ENCODE peak calls at places on chromosome 22, in seven cellular contexts. U, V, M, Q, R, T and W are unnamed samples.

GRCh38 chr22:32665676-32666075 is 135.8 kb upstream of the TIMP3 start:
- DNase-seq in M (no peak), T (peak), U (no peak), Q (no peak), V (no peak), R (no peak), W (no peak)

GRCh38 chr22:35921777-35922176 is 106.8 kb downstream of the RBFOX2 start:
- DNase-seq in R (peak), M (peak), V (peak), U (no peak), T (peak), Q (no peak), W (no peak)

GRCh38 chr22:33573479-33573878 is 346.8 kb downstream of the LARGE1 start:
- DNase-seq in R (no peak), T (no peak), V (no peak), U (no peak), M (no peak), Q (no peak), W (no peak)

GRCh38 chr22:28279888-28280287 is 360.8 kb upstream of the PITPNB start:
- DNase-seq in R (no peak), M (no peak), Q (no peak), V (no peak), U (no peak), T (no peak), W (no peak)

GRCh38 chr22:26172389-26172990 is 3.2 kb downstream of the SEZ6L start:
- DNase-seq in T (peak), R (no peak), V (peak), U (no peak), M (peak), Q (no peak), W (peak)

GRCh38 chr22:32542332-32543019 is 67.9 kb downstream of the FBXO7 start:
- DNase-seq in Q (no peak), U (peak), T (no peak), R (no peak), M (no peak), V (no peak), W (no peak)

GRCh38 chr22:40345801-40346177 is 511 bp upstream of the ADSL start:
- DNase-seq in V (no peak), T (peak), R (peak), U (no peak), Q (peak), M (peak), W (peak)

GRCh38 chr22:37127350-37127878 is 17.9 kb upstream of the TMPRSS6 start:
- DNase-seq in U (no peak), V (no peak), Q (no peak), M (no peak), T (no peak), R (no peak), W (no peak)

GRCh38 chr22:27851974-27852713 is 50.6 kb upstream of the MN1 start:
- DNase-seq in Q (no peak), U (no peak), T (peak), R (no peak), M (peak), V (no peak), W (no peak)

GRCh38 chr22:40635940-40636379 is 559 bp downstream of the MRTFA start:
- DNase-seq in Q (no peak), M (no peak), R (no peak), T (peak), V (no peak), U (no peak), W (peak)

GRCh38 chr22:21634844-21635243 is 2.3 kb downstream of the CCDC116 start:
- DNase-seq in T (no peak), R (no peak), V (no peak), M (no peak), U (no peak), Q (no peak), W (no peak)

GRCh38 chr22:33828302-33828701 is 92.0 kb downstream of the LARGE1 start:
- DNase-seq in T (no peak), M (no peak), V (no peak), U (no peak), Q (no peak), R (no peak), W (no peak)

GRCh38 chr22:20965104-20965887 is 1.8 kb upstream of the AIFM3 start:
- DNase-seq in U (no peak), M (no peak), T (no peak), R (no peak), V (no peak), Q (no peak), W (peak)

GRCh38 chr22:22731374-22731676 is 86.9 kb downstream of the GGTLC2 start:
- DNase-seq in R (no peak), U (no peak), M (no peak), T (no peak), Q (no peak), V (no peak), W (no peak)

GRCh38 chr22:27075028-27075678 is 417.8 kb downstream of the MIAT start:
- DNase-seq in U (no peak), V (no peak), Q (no peak), M (peak), R (no peak), T (peak), W (no peak)

GRCh38 chr22:25564979-25565677 is 653 bp downstream of the GRK3 start:
- DNase-seq in T (peak), M (no peak), U (peak), R (peak), V (no peak), Q (no peak), W (peak)

GRCh38 chr22:20526628-20527355 is 19.4 kb downstream of the MED15 start:
- DNase-seq in V (peak), Q (no peak), T (peak), U (no peak), R (no peak), M (peak), W (no peak)

GRCh38 chr22:46538816-46539163 is 1.4 kb upstream of the CELSR1 start:
- DNase-seq in M (peak), T (peak), U (peak), Q (no peak), R (no peak), V (peak), W (no peak)

GRCh38 chr22:23534201-23534850 is 45.8 kb downstream of the IGLL1 start:
- DNase-seq in V (no peak), U (no peak), M (peak), R (no peak), Q (no peak), T (no peak), W (no peak)

GRCh38 chr22:26634189-26634588 is 12.4 kb downstream of the CRYBA4 start:
- DNase-seq in V (no peak), M (no peak), T (no peak), Q (no peak), U (no peak), R (no peak), W (no peak)

GRCh38 chr22:39179401-39179827 is 26.9 kb upstream of the CBX7 start:
- DNase-seq in M (no peak), V (no peak), Q (no peak), T (no peak), R (no peak), U (no peak), W (no peak)

GRCh38 chr22:34105461-34106062 is 185.3 kb upstream of the LARGE1 start:
- DNase-seq in Q (no peak), M (no peak), T (no peak), R (peak), U (peak), V (no peak), W (peak)

GRCh38 chr22:36201630-36202312 is at the start of gene APOL4:
- DNase-seq in R (peak), Q (no peak), T (no peak), M (peak), U (peak), V (no peak), W (peak)

GRCh38 chr22:18118345-18118915 is 7.8 kb downstream of the TUBA8 start:
- DNase-seq in V (no peak), Q (no peak), T (no peak), U (no peak), M (no peak), R (no peak), W (no peak)

GRCh38 chr22:20206709-20207215 is 55.9 kb upstream of the CCDC188 start:
- DNase-seq in T (peak), R (no peak), Q (no peak), U (no peak), V (peak), M (peak), W (peak)

GRCh38 chr22:27875951-27876350 is 43.1 kb downstream of the PITPNB start:
- DNase-seq in Q (no peak), U (no peak), T (no peak), M (no peak), V (no peak), R (no peak), W (no peak)

GRCh38 chr22:24986816-24987215 is 34.3 kb downstream of the KIAA1671 start:
- DNase-seq in M (no peak), U (no peak), Q (no peak), V (no peak), R (no peak), T (no peak), W (no peak)

GRCh38 chr22:19825016-19825339 is 29.7 kb downstream of the GNB1L start:
- DNase-seq in M (no peak), R (no peak), V (no peak), U (no peak), T (no peak), Q (no peak), W (no peak)

GRCh38 chr22:46674367-46674781 is 54.2 kb downstream of the GRAMD4 start:
- DNase-seq in U (peak), Q (peak), R (peak), T (no peak), M (no peak), V (no peak), W (peak)

GRCh38 chr22:47320560-47320959 is 558.1 kb downstream of the TBC1D22A start:
- DNase-seq in V (no peak), T (no peak), M (no peak), R (no peak), U (no peak), Q (no peak), W (no peak)

GRCh38 chr22:20807315-20807752 is 33.4 kb downstream of the SERPIND1 start:
- DNase-seq in Q (peak), R (no peak), V (peak), T (peak), M (peak), U (no peak), W (no peak)

GRCh38 chr22:46480396-46480795 is 57.0 kb downstream of the CELSR1 start:
- DNase-seq in V (no peak), U (no peak), T (peak), Q (no peak), R (no peak), M (no peak), W (no peak)

GRCh38 chr22:35312198-35313059 is 12.7 kb downstream of the TOM1 start:
- DNase-seq in M (no peak), Q (no peak), V (peak), R (no peak), U (no peak), T (peak), W (peak)

GRCh38 chr22:20117656-20118571 is 888 bp upstream of the TRMT2A start:
- DNase-seq in Q (peak), R (no peak), M (peak), V (peak), T (peak), U (peak), W (peak)

GRCh38 chr22:19178065-19178658 is 374 bp downstream of the SLC25A1 start:
- DNase-seq in T (peak), V (no peak), U (peak), M (no peak), R (no peak), Q (peak), W (peak)

GRCh38 chr22:20795014-20795413 is 21.1 kb downstream of the SERPIND1 start:
- DNase-seq in T (no peak), R (no peak), Q (no peak), U (no peak), M (no peak), V (no peak), W (no peak)

GRCh38 chr22:30754971-30755759 is 60.5 kb downstream of the OSBP2 start:
- DNase-seq in V (peak), M (peak), Q (peak), T (peak), U (peak), R (peak), W (peak)

GRCh38 chr22:49848690-49849160 is 4.9 kb upstream of the ZBED4 start:
- DNase-seq in V (no peak), M (no peak), T (no peak), Q (no peak), U (no peak), R (no peak), W (no peak)
- H3K4me3 ChIP-seq in V (no peak), M (no peak), T (no peak), Q (peak), U (peak), R (peak), W (no peak)

GRCh38 chr22:29524440-29525191 is 28.9 kb downstream of the THOC5 start:
- DNase-seq in U (peak), T (peak), Q (no peak), M (peak), R (no peak), V (peak), W (peak)
- TF ChIP-seq CTCF in U (peak), T (peak), Q (peak), M (peak), R (no peak), V (peak), W (no peak)

DNA sequence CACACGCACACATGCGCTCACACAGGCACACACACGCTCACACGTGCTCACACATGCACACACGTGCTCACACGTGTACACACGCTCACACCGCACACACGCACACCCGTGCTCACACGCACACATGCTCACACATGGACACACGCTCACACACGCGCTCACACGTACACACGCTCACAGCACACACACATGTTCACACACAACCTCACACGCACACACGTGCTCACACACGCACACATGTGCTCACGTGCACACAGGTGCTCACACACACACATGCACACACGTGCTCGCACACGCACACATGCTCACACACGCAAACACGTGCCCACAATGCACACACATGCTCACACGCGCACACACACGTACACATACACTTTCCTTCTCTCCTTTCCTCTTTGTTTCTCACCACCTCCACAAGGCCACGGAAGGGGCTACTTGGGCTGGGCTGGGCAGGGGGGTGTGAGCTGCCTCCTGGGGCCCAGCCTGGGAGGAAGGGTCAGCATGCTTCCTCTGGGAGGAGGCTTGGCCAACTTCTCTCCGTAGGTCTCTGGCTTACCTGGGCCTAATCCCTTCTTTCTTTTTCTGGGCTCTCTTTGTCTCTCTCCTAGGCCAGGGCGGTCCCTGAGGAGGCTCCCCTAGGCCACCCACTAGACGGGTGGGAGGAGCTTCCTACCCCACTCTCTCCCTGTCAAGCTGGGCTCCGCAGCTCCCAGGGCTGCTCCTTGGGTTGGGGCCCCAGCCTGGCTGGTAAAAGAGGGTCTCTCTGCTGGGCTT is 34.5 kb upstream of the PARVG start:
- DNase-seq in M (no peak), V (no peak), T (no peak), Q (no peak), U (no peak), R (no peak), W (no peak)
- H3K4me3 ChIP-seq in M (no peak), V (no peak), T (no peak), Q (no peak), U (no peak), R (no peak), W (no peak)

DNA sequence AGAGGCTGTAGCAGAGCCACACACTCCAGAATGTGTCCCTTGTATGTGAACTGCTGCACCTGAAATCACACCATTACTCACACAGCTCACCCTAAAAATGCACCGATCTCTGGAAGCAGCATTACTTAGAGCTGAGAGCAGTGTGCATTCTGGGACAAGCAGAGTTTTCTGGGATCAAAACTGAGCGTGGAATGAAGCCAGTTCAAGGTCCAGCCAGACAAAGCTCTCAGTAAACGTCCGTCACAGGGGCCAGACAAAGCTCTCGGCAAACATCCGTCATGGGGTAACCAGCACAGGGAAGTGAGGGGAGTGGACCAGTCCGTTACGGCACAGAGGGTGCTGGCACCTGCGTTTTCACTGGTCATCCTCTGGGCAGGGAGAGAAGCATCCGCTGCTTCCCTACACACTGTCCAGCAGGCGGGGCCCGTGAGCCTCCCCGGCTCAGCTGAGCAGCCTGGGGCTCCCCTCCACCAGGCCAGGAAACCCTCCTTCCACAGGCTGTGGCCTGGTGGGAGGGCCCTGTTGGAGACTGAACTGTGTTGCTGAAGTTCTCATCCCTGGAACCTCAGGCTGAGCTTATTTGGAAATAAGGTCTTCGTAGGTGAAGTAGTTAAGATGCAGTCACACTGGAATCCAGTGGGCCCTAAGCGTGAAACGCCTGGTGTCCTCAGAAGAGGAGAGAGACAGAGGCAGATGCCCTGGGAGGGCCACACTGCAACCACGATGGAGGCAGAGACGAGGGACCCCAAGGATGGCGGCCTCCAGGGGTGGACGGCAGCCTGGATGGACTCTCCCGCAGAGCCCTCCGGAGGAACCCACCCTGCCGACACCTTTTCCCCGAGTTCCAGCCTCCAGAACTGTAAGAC is 883.9 kb downstream of the BRD1 start:
- DNase-seq in M (no peak), T (no peak), V (no peak), R (peak), Q (no peak), U (no peak), W (no peak)
- TF ChIP-seq CTCF in M (no peak), T (no peak), V (no peak), R (no peak), Q (peak), U (peak), W (no peak)

DNA sequence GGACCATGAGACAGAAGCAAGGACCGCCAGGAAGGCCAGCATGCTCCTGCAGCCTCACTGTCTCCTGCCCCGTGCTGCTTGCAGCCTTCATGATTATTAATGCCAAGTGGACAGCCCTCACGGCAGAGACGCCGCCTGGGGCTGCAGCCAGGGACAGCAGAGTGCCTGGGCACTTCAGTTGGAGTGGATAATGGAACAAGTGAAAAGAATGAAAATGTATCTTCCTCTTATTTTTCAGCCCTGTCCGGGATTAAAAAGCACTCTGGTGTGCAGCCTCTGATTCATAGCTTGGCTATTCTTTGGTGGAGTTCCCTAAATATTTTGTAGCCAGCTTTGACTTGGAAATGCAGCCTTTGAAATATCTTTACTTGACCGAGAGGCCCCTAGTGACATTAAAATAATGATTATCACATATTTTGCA is 1404.2 kb downstream of the BRD1 start:
- DNase-seq in V (peak), R (no peak), T (no peak), Q (no peak), U (no peak), M (no peak), W (no peak)
- H3K4me3 ChIP-seq in V (no peak), R (no peak), T (no peak), Q (no peak), U (no peak), M (no peak), W (no peak)

GRCh38 chr22:42356547-42356946 is 75.7 kb downstream of the NFAM1 start:
- DNase-seq in T (no peak), M (no peak), V (no peak), R (no peak), U (no peak), Q (no peak), W (no peak)

GRCh38 chr22:42357221-42357620 is 75.0 kb downstream of the NFAM1 start:
- DNase-seq in Q (no peak), U (no peak), M (no peak), R (no peak), T (peak), V (no peak), W (no peak)

GRCh38 chr22:42357634-42358296 is 74.4 kb downstream of the NFAM1 start:
- DNase-seq in Q (no peak), U (peak), R (peak), M (no peak), T (peak), V (no peak), W (no peak)

GRCh38 chr22:42350373-42350772 is 79.9 kb upstream of the TCF20 start:
- DNase-seq in M (no peak), R (no peak), T (no peak), U (no peak), Q (no peak), V (no peak), W (no peak)

GRCh38 chr22:42353883-42354727 is 78.1 kb downstream of the NFAM1 start:
- DNase-seq in V (no peak), R (no peak), M (no peak), T (no peak), U (no peak), Q (no peak), W (no peak)
- TF ChIP-seq CTCF in V (no peak), R (no peak), M (peak), T (peak), U (no peak), Q (no peak), W (no peak)